ENCODE peak calls at places on chromosomes 2 and 18, in nine cellular contexts. One of them, this sample, is unnamed. For H3K4me1 and H3K9me3, the result is how much of the 10 kb centered on the place peaks cover.

GRCh38 chr2:196376984-196377877 is 205.9 kb upstream of the STK17B start:
- DNase-seq in A549: no peak
- DNase-seq in iPS DF 6.9: no peak
- DNase-seq in tibial nerve: no peak
- DNase-seq in CD4-positive, CD25-positive, alpha-beta regulatory T cell: no peak
- DNase-seq in suprapubic skin: no peak
- DNase-seq in stomach: no peak
- DNase-seq in lung: no peak
- DNase-seq in neuronal stem cell: no peak
- DNase-seq in this sample: no peak

GRCh38 chr2:202529389-202529788 is 105.4 kb upstream of the FAM117B start:
- DNase-seq in lung: no peak
- DNase-seq in iPS DF 6.9: no peak
- DNase-seq in stomach: no peak
- DNase-seq in neuronal stem cell: no peak
- DNase-seq in A549: no peak
- DNase-seq in suprapubic skin: no peak
- DNase-seq in CD4-positive, CD25-positive, alpha-beta regulatory T cell: peak
- DNase-seq in tibial nerve: no peak
- DNase-seq in this sample: no peak

GRCh38 chr2:40369619-40370397 is 82.1 kb downstream of the SLC8A1 start:
- DNase-seq in neuronal stem cell: no peak
- DNase-seq in iPS DF 6.9: no peak
- DNase-seq in CD4-positive, CD25-positive, alpha-beta regulatory T cell: no peak
- DNase-seq in A549: no peak
- DNase-seq in tibial nerve: no peak
- DNase-seq in suprapubic skin: no peak
- DNase-seq in lung: no peak
- DNase-seq in stomach: no peak
- DNase-seq in this sample: no peak

GRCh38 chr18:11246883-11247282 is 97.5 kb upstream of the PIEZO2 start:
- DNase-seq in neuronal stem cell: no peak
- DNase-seq in lung: no peak
- DNase-seq in stomach: no peak
- DNase-seq in tibial nerve: no peak
- DNase-seq in suprapubic skin: no peak
- DNase-seq in CD4-positive, CD25-positive, alpha-beta regulatory T cell: no peak
- DNase-seq in A549: no peak
- DNase-seq in iPS DF 6.9: no peak
- DNase-seq in this sample: no peak

GRCh38 chr2:67585400-67585799 is 188.3 kb downstream of the ETAA1 start:
- DNase-seq in A549: no peak
- DNase-seq in tibial nerve: no peak
- DNase-seq in CD4-positive, CD25-positive, alpha-beta regulatory T cell: no peak
- DNase-seq in stomach: no peak
- DNase-seq in iPS DF 6.9: no peak
- DNase-seq in neuronal stem cell: no peak
- DNase-seq in lung: no peak
- DNase-seq in suprapubic skin: no peak
- DNase-seq in this sample: no peak

GRCh38 chr2:166044853-166045483 is 82.9 kb downstream of the SCN1A start:
- DNase-seq in A549: no peak
- DNase-seq in tibial nerve: no peak
- DNase-seq in stomach: no peak
- DNase-seq in lung: no peak
- DNase-seq in suprapubic skin: no peak
- DNase-seq in CD4-positive, CD25-positive, alpha-beta regulatory T cell: no peak
- DNase-seq in neuronal stem cell: no peak
- DNase-seq in iPS DF 6.9: no peak
- DNase-seq in this sample: no peak

GRCh38 chr2:217370391-217370790 is 510.5 kb upstream of the TNP1 start:
- DNase-seq in stomach: no peak
- DNase-seq in iPS DF 6.9: no peak
- DNase-seq in A549: peak
- DNase-seq in tibial nerve: no peak
- DNase-seq in neuronal stem cell: no peak
- DNase-seq in lung: no peak
- DNase-seq in CD4-positive, CD25-positive, alpha-beta regulatory T cell: no peak
- DNase-seq in suprapubic skin: no peak
- DNase-seq in this sample: no peak

GRCh38 chr2:238886453-238887094 is 38.7 kb downstream of the TWIST2 start:
- DNase-seq in lung: no peak
- DNase-seq in iPS DF 6.9: no peak
- DNase-seq in stomach: no peak
- DNase-seq in neuronal stem cell: no peak
- DNase-seq in tibial nerve: no peak
- DNase-seq in CD4-positive, CD25-positive, alpha-beta regulatory T cell: no peak
- DNase-seq in suprapubic skin: no peak
- DNase-seq in A549: no peak
- DNase-seq in this sample: no peak

GRCh38 chr2:216546646-216547403 is 48.2 kb downstream of the RPL37A start:
- DNase-seq in neuronal stem cell: no peak
- DNase-seq in tibial nerve: no peak
- DNase-seq in lung: no peak
- DNase-seq in stomach: no peak
- DNase-seq in A549: no peak
- DNase-seq in suprapubic skin: no peak
- DNase-seq in iPS DF 6.9: no peak
- DNase-seq in CD4-positive, CD25-positive, alpha-beta regulatory T cell: no peak
- DNase-seq in this sample: no peak

GRCh38 chr18:63881851-63882250 is 5.7 kb upstream of the SERPINB2 start:
- DNase-seq in stomach: no peak
- DNase-seq in suprapubic skin: no peak
- DNase-seq in lung: no peak
- DNase-seq in A549: no peak
- DNase-seq in CD4-positive, CD25-positive, alpha-beta regulatory T cell: no peak
- DNase-seq in iPS DF 6.9: no peak
- DNase-seq in neuronal stem cell: no peak
- DNase-seq in tibial nerve: no peak
- DNase-seq in this sample: no peak

GRCh38 chr2:32068-32467 is 14.2 kb downstream of the FAM110C start:
- DNase-seq in CD4-positive, CD25-positive, alpha-beta regulatory T cell: peak
- DNase-seq in neuronal stem cell: no peak
- DNase-seq in lung: no peak
- DNase-seq in tibial nerve: no peak
- DNase-seq in A549: no peak
- DNase-seq in suprapubic skin: no peak
- DNase-seq in iPS DF 6.9: no peak
- DNase-seq in stomach: no peak
- DNase-seq in this sample: no peak

GRCh38 chr18:13236411-13236810 is 17.9 kb downstream of the LDLRAD4 start:
- DNase-seq in CD4-positive, CD25-positive, alpha-beta regulatory T cell: no peak
- DNase-seq in lung: no peak
- DNase-seq in A549: no peak
- DNase-seq in tibial nerve: no peak
- DNase-seq in suprapubic skin: peak
- DNase-seq in neuronal stem cell: no peak
- DNase-seq in iPS DF 6.9: no peak
- DNase-seq in stomach: no peak
- DNase-seq in this sample: no peak

GRCh38 chr2:241730679-241731293 is 3.6 kb upstream of the D2HGDH start:
- DNase-seq in suprapubic skin: no peak
- DNase-seq in CD4-positive, CD25-positive, alpha-beta regulatory T cell: no peak
- DNase-seq in neuronal stem cell: no peak
- DNase-seq in stomach: no peak
- DNase-seq in lung: no peak
- DNase-seq in A549: no peak
- DNase-seq in tibial nerve: no peak
- DNase-seq in iPS DF 6.9: no peak
- DNase-seq in this sample: no peak

GRCh38 chr18:5943514-5943913 is 48.2 kb upstream of the TMEM200C start:
- DNase-seq in CD4-positive, CD25-positive, alpha-beta regulatory T cell: no peak
- DNase-seq in tibial nerve: no peak
- DNase-seq in neuronal stem cell: no peak
- DNase-seq in iPS DF 6.9: no peak
- DNase-seq in lung: no peak
- DNase-seq in suprapubic skin: no peak
- DNase-seq in stomach: no peak
- DNase-seq in A549: no peak
- DNase-seq in this sample: no peak

GRCh38 chr2:216082805-216083204 is 1.1 kb downstream of the TMEM169 start:
- DNase-seq in A549: peak
- DNase-seq in lung: no peak
- DNase-seq in tibial nerve: no peak
- DNase-seq in CD4-positive, CD25-positive, alpha-beta regulatory T cell: peak
- DNase-seq in suprapubic skin: no peak
- DNase-seq in stomach: no peak
- DNase-seq in neuronal stem cell: no peak
- DNase-seq in iPS DF 6.9: no peak
- DNase-seq in this sample: no peak

GRCh38 chr2:42168459-42169099 is 574 bp upstream of the EML4 start:
- DNase-seq in suprapubic skin: no peak
- DNase-seq in tibial nerve: no peak
- DNase-seq in CD4-positive, CD25-positive, alpha-beta regulatory T cell: no peak
- DNase-seq in A549: no peak
- DNase-seq in iPS DF 6.9: no peak
- DNase-seq in stomach: no peak
- DNase-seq in neuronal stem cell: no peak
- DNase-seq in lung: no peak
- DNase-seq in this sample: no peak

GRCh38 chr2:85797959-85798358 is 44.2 kb downstream of the ATOH8 start:
- DNase-seq in lung: no peak
- DNase-seq in A549: peak
- DNase-seq in suprapubic skin: peak
- DNase-seq in iPS DF 6.9: no peak
- DNase-seq in stomach: no peak
- DNase-seq in CD4-positive, CD25-positive, alpha-beta regulatory T cell: no peak
- DNase-seq in tibial nerve: no peak
- DNase-seq in neuronal stem cell: no peak
- DNase-seq in this sample: peak

DNA sequence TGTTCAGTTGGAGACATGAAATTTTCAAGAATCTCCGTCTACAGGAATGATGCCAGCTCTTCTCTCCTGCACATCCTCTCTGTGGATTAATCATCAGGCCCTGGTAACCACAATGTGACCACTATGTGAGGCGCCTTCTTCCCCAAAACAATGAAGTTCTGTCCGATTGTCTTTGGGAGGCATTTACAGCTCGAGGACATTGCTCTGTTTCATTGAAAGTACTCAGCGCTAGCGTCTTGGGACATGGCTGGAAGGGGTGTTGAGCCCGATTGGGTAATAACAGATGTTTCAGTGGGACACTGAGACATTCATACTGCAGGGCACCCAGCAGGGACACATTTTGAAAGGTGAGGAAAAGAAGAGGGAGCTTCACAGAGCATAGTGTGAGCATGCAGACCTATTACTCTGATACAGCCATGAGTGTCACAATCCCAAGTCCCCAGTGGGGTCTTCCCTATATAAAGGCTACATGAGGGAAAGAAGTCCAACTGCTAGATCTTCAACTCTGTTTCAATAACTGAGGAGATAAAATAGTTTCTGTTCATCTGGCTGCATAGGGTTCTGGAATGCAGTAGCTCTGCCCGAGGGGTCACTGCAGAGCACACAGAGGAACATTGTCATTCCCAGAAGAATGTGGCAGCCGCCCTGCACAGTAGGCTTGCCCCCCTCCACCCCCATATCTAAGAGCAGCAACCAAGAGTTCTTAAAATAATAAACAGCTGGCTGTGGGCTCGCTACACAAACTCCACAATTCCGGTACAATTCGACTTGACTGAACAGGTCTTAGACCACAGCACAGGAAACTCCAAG is 237.3 kb downstream of the OSR1 start:
- DNase-seq in stomach: no peak
- DNase-seq in neuronal stem cell: no peak
- DNase-seq in A549: no peak
- DNase-seq in suprapubic skin: peak
- DNase-seq in lung: no peak
- DNase-seq in iPS DF 6.9: no peak
- DNase-seq in tibial nerve: peak
- DNase-seq in CD4-positive, CD25-positive, alpha-beta regulatory T cell: no peak
- DNase-seq in this sample: no peak
- H3K4me3 ChIP-seq in stomach: no peak
- H3K4me3 ChIP-seq in neuronal stem cell: no peak
- H3K4me3 ChIP-seq in A549: no peak
- H3K4me3 ChIP-seq in suprapubic skin: no peak
- H3K4me3 ChIP-seq in lung: no peak
- H3K4me3 ChIP-seq in iPS DF 6.9: no peak
- H3K4me3 ChIP-seq in tibial nerve: no peak
- H3K4me3 ChIP-seq in CD4-positive, CD25-positive, alpha-beta regulatory T cell: no peak
- H3K4me3 ChIP-seq in this sample: no peak

GRCh38 chr2:128326296-128326790 is 7.7 kb upstream of the HS6ST1 start:
- DNase-seq in lung: peak
- DNase-seq in iPS DF 6.9: no peak
- DNase-seq in stomach: no peak
- DNase-seq in CD4-positive, CD25-positive, alpha-beta regulatory T cell: no peak
- DNase-seq in suprapubic skin: no peak
- DNase-seq in A549: no peak
- DNase-seq in tibial nerve: no peak
- DNase-seq in neuronal stem cell: no peak
- DNase-seq in this sample: no peak
- H3K4me1 ChIP-seq in lung: under half
- H3K4me1 ChIP-seq in iPS DF 6.9: under half
- H3K4me1 ChIP-seq in stomach: under half
- H3K4me1 ChIP-seq in CD4-positive, CD25-positive, alpha-beta regulatory T cell: under half
- H3K4me1 ChIP-seq in suprapubic skin: under half
- H3K4me1 ChIP-seq in A549: under half
- H3K4me1 ChIP-seq in tibial nerve: under half
- H3K4me1 ChIP-seq in neuronal stem cell: under half
- H3K4me1 ChIP-seq in this sample: under half

GRCh38 chr18:56097561-56098095 is 509.6 kb upstream of the TCF4 start:
- DNase-seq in CD4-positive, CD25-positive, alpha-beta regulatory T cell: no peak
- DNase-seq in suprapubic skin: no peak
- DNase-seq in lung: no peak
- DNase-seq in tibial nerve: no peak
- DNase-seq in neuronal stem cell: no peak
- DNase-seq in stomach: no peak
- DNase-seq in A549: no peak
- DNase-seq in iPS DF 6.9: no peak
- DNase-seq in this sample: no peak
- H3K9me3 ChIP-seq in CD4-positive, CD25-positive, alpha-beta regulatory T cell: under half
- H3K9me3 ChIP-seq in suprapubic skin: under half
- H3K9me3 ChIP-seq in lung: under half
- H3K9me3 ChIP-seq in tibial nerve: under half
- H3K9me3 ChIP-seq in neuronal stem cell: under half
- H3K9me3 ChIP-seq in stomach: under half
- H3K9me3 ChIP-seq in A549: under half
- H3K9me3 ChIP-seq in iPS DF 6.9: under half
- H3K9me3 ChIP-seq in this sample: under half

DNA sequence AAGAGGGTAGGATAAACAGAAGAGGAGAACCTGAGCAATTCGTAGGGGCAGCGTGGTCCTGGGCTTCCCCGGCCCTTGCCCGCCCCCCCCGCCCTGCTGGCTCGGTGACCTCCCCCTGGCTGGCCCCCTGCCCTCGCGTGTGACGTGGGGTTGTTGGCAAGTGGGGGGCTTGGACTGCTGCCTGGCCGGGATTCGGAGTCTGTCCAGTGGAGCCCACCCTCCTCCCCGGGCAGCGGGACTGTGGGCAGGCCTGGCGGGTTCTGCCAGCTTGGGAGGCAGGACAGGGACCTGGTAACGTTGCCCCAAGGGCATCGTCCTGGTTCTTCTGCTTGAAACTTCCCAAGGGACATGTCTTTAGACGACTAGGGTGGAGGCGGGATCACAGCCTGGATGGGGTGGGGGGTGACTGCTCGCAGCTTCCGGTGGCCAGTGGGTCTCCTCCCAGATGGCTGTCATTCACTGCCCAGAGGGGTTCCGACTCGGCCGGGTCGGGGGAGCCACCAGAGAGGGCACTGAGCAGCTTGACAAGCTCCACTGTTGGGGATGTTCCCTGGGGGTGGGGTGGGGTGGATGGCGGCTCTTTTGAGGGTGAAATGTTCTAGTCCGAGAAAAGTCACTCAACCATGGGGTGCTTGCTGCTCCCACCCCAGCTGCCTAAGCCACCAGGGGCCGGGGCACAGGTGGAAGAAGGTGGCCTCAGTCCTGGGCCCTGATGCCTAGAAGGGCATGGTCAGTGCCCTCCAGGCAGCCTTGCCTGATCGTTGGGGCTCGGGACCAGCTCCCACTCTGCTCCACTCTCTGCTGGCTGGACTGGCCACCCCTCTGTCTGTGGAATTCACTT is 4.2 kb upstream of the HS6ST1 start:
- DNase-seq in CD4-positive, CD25-positive, alpha-beta regulatory T cell: no peak
- DNase-seq in tibial nerve: no peak
- DNase-seq in neuronal stem cell: no peak
- DNase-seq in stomach: peak
- DNase-seq in lung: peak
- DNase-seq in iPS DF 6.9: no peak
- DNase-seq in A549: no peak
- DNase-seq in suprapubic skin: peak
- DNase-seq in this sample: peak
- H3K4me3 ChIP-seq in CD4-positive, CD25-positive, alpha-beta regulatory T cell: no peak
- H3K4me3 ChIP-seq in tibial nerve: peak
- H3K4me3 ChIP-seq in neuronal stem cell: no peak
- H3K4me3 ChIP-seq in stomach: peak
- H3K4me3 ChIP-seq in lung: no peak
- H3K4me3 ChIP-seq in iPS DF 6.9: peak
- H3K4me3 ChIP-seq in A549: peak
- H3K4me3 ChIP-seq in suprapubic skin: peak
- H3K4me3 ChIP-seq in this sample: no peak

This sample was measured in aorta.